ENCODE peak calls at places on chromosomes 16 and 17, in four cellular contexts. B is GM12878, H is HepG2, A is H1. S is an unnamed sample.
A peak's percentile ranks its signal among the peaks of the same experiment; 100 is the strongest.

GRCh38 chr17:76727745-76728456 is 1.3 kb downstream of the METTL23 start:
- DNase-seq in B (peak; percentile 31), H (no peak), A (no peak), S (no peak)

GRCh38 chr16:72996291-72997062 is 51.5 kb downstream of the ZFHX3 start:
- DNase-seq in B (no peak), H (peak; percentile 66), A (no peak), S (no peak)

GRCh38 chr16:50613281-50613991 is 65.2 kb downstream of the NKD1 start:
- DNase-seq in B (no peak), H (no peak), A (no peak), S (no peak)

GRCh38 chr17:7820231-7820630 is 13.8 kb upstream of the KDM6B start:
- DNase-seq in B (no peak), H (no peak), A (no peak), S (no peak)

GRCh38 chr16:28981517-28981916 is 3.3 kb upstream of the LAT start:
- DNase-seq in B (no peak), H (peak; percentile 38), A (no peak), S (peak; percentile 55)

GRCh38 chr17:46742539-46743270 is 75.8 kb downstream of the WNT3 start:
- DNase-seq in B (no peak), H (no peak), A (no peak), S (peak; percentile 19)

GRCh38 chr17:45656527-45657181 is 127.5 kb upstream of the CRHR1 start:
- DNase-seq in B (no peak), H (no peak), A (no peak), S (no peak)

GRCh38 chr16:38941-39892 is 14.2 kb downstream of the POLR3K start:
- DNase-seq in B (peak; percentile 79), H (no peak), A (no peak), S (no peak)

GRCh38 chr17:49315974-49316570 is 46.0 kb downstream of the ZNF652 start:
- DNase-seq in B (no peak), H (no peak), A (no peak), S (no peak)

GRCh38 chr17:81713004-81713555 is 996 bp downstream of the SLC25A10 start:
- DNase-seq in B (no peak), H (peak; percentile 68), A (no peak), S (no peak)

GRCh38 chr17:38905375-38905774 is 20.0 kb upstream of the LASP1NB start:
- DNase-seq in B (no peak), H (no peak), A (no peak), S (no peak)

GRCh38 chr16:80899804-80900592 is 95.6 kb upstream of the CDYL2 start:
- DNase-seq in B (no peak), H (peak; percentile 52), A (no peak), S (no peak)

GRCh38 chr16:27318399-27319256 is 4.9 kb downstream of the IL4R start:
- DNase-seq in B (no peak), H (no peak), A (no peak), S (no peak)

GRCh38 chr17:78883533-78884131 is 19.4 kb downstream of the CEP295NL start:
- DNase-seq in B (no peak), H (peak; percentile 89), A (no peak), S (no peak)

GRCh38 chr16:2486645-2487516 is 12.0 kb downstream of the TBC1D24 start:
- DNase-seq in B (peak; percentile 51), H (no peak), A (no peak), S (no peak)

GRCh38 chr16:65667013-65667578 is 545.2 kb upstream of the CDH11 start:
- DNase-seq in B (no peak), H (peak; percentile 9), A (no peak), S (no peak)

GRCh38 chr16:2497116-2497630 is 16.6 kb upstream of the ATP6V0C start:
- DNase-seq in B (no peak), H (no peak), A (no peak), S (no peak)

GRCh38 chr17:45073414-45074070 is 12.4 kb downstream of the NMT1 start:
- DNase-seq in B (no peak), H (no peak), A (no peak), S (no peak)

GRCh38 chr17:60989846-60990245 is 312.2 kb downstream of the BCAS3 start:
- DNase-seq in B (no peak), H (no peak), A (no peak), S (no peak)

GRCh38 chr17:75720656-75721462 is at the start of gene ITGB4:
- DNase-seq in B (no peak), H (peak; percentile 39), A (peak; percentile 50), S (peak; percentile 36)

GRCh38 chr17:82410014-82410716 is 8.0 kb upstream of the HEXD start:
- DNase-seq in B (no peak), H (no peak), A (no peak), S (no peak)

GRCh38 chr17:76278268-76278908 is 13.2 kb downstream of the UBALD2 start:
- DNase-seq in B (no peak), H (no peak), A (no peak), S (no peak)

GRCh38 chr16:17768257-17768656 is 297.5 kb upstream of the XYLT1 start:
- DNase-seq in B (no peak), H (no peak), A (no peak), S (no peak)

GRCh38 chr17:81434079-81434478 is 38.8 kb downstream of the BAHCC1 start:
- DNase-seq in B (no peak), H (no peak), A (no peak), S (no peak)

GRCh38 chr16:75099738-75100615 is 16.6 kb downstream of the LDHD start:
- DNase-seq in B (no peak), H (no peak), A (no peak), S (no peak)

GRCh38 chr16:84790291-84790690 is 29.5 kb upstream of the CRISPLD2 start:
- DNase-seq in B (no peak), H (no peak), A (no peak), S (no peak)

GRCh38 chr16:3577302-3577752 is at the start of gene NLRC3:
- DNase-seq in B (no peak), H (no peak), A (no peak), S (no peak)

GRCh38 chr17:64134996-64135395 is 5.1 kb upstream of the ERN1 start:
- DNase-seq in B (no peak), H (no peak), A (no peak), S (no peak)

GRCh38 chr16:78211951-78212350 is 112.5 kb downstream of the WWOX start:
- DNase-seq in B (no peak), H (no peak), A (no peak), S (no peak)

GRCh38 chr16:89122322-89122831 is 28.7 kb downstream of the ACSF3 start:
- DNase-seq in B (no peak), H (no peak), A (no peak), S (no peak)

GRCh38 chr16:79217375-79218011 is 383.0 kb downstream of the MAF start:
- DNase-seq in B (no peak), H (no peak), A (no peak), S (no peak)

GRCh38 chr16:46774743-46775177 is 26.6 kb upstream of the MYLK3 start:
- DNase-seq in B (peak; percentile 60), H (no peak), A (no peak), S (no peak)

GRCh38 chr17:74176546-74177001 is 26.9 kb upstream of the RPL38 start:
- DNase-seq in B (no peak), H (peak; percentile 60), A (peak; percentile 50), S (peak; percentile 81)

GRCh38 chr16:86362155-86362849 is 148.0 kb upstream of the FOXF1 start:
- DNase-seq in B (no peak), H (no peak), A (no peak), S (no peak)

DNA sequence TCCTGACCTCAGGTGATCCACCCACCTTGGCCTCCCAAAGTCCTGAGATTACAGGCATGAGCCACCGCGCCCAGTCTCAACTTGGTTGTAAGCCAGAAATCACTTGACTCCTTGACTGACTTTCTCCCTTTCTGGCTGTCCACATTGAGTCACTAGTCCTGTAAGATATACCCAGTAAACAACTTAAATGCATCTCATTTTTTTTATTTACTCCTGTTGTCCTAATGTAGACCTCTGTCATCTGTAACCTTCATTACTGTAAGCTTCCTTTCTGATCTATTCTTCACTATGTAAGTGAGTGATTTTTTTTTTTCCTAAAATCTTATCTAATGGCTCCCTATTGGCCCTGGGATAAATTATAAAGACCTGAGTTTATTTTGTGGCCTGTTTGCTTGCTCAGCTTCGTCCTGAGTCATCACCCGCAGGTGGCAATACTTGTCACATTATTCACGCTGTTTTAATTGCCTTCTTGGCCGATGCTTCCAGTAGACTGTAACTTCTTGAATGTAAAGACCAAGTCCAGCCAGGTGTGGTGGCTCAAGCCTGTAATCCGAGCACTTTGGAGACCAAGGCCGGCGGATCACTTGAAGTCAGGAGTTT is 41.0 kb downstream of the PAFAH1B1 start:
- DNase-seq in B (no peak), H (no peak), A (no peak), S (no peak)
- TF ChIP-seq SUZ12 in B (no peak), H (no peak), A (no peak), S (no peak)

GRCh38 chr17:58219789-58220183 is 731 bp upstream of the MKS1 start:
- DNase-seq in B (no peak), H (peak; percentile 73), A (no peak), S (no peak)
- TF ChIP-seq SP1 in B (no peak), H (no peak), A (no peak), S (no peak)

DNA sequence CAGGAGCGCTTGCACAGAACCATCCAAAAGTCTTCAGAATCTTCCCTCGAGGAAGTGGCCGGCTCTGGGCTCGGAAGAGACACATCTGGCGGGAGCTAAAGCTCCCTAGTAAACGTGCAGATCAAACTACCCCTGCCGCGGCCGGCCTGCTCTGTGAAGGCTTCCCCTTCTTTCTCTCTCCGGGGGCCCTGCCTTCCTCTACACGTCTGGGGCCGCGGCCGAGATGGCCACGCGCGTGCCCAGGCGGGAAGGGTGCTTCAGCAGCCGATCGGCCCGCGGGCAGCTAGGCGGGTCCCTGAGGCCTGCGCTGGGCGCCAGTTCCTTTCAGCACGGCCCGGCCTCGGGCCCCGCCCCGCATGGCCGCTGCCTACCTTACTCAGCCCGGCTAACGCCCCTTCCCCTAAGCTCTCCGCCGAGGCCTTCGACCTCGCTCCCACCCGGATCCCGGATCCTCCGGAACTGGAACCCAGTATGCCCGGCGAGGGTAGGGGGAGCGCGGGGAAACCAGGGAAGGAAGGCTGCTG is 408 bp downstream of the TMEM11 start:
- DNase-seq in B (no peak), H (no peak), A (no peak), S (peak; percentile 43)
- TF ChIP-seq SUZ12 in B (no peak), H (no peak), A (no peak), S (no peak)

GRCh38 chr17:208429-208828 is 27.0 kb upstream of the DOC2B start:
- DNase-seq in B (no peak), H (no peak), A (no peak), S (no peak)

GRCh38 chr17:205176-205538 is 23.7 kb upstream of the DOC2B start:
- DNase-seq in B (no peak), H (no peak), A (no peak), S (no peak)

GRCh38 chr17:205817-206216 is 24.4 kb upstream of the DOC2B start:
- DNase-seq in B (no peak), H (no peak), A (no peak), S (no peak)

GRCh38 chr17:207775-208174 is 26.3 kb upstream of the DOC2B start:
- DNase-seq in B (no peak), H (no peak), A (no peak), S (no peak)

DNA sequence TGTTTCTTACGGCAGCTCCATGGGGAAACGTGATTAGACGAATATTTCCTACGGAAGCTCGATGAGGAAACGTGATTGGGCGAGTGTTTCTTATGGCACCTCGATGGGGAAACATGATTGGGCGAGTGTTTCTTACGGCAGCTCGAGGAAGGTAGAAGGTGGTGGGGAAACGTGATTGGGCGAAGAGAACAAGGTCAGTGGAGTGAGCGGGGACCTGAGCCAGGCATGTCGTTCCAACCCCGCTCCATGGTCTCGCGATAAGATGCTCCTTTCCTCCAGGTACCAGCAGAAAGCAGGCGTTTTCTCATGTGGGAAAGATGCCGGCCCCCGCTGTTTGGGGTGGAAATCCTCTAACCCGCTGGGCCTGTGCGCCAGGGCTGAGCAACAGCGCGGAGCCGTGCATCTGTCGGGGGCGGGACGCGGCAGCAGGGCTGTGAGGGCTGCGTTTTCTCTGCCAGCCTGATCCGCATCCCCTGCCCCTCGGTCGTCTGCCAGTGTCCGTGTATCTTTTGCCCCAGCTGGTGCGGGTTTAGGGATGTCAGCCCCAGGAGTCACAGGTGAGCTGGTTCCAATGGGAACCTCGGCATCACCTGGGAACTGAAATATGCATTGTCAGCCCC is 25.6 kb upstream of the DOC2B start:
- DNase-seq in B (no peak), H (no peak), A (no peak), S (no peak)
- TF ChIP-seq SP1 in B (no peak), H (no peak), A (no peak), S (no peak)

S was measured in HEK293T.